ENCODE peak calls at places on chromosome 15, in four cellular contexts. V is ovary, I is brain microvascular endothelial cell, S is PC-3. R is an unnamed sample.

GRCh38 chr15:45710657-45711056 is 75.8 kb downstream of the SQOR start:
- DNase-seq in V (no peak), S (no peak), I (no peak), R (no peak)

GRCh38 chr15:74167891-74168331 is 5.6 kb upstream of the ISLR start:
- DNase-seq in S (no peak), V (no peak), I (no peak), R (peak; percentile 19)

GRCh38 chr15:85407421-85408269 is 27.2 kb downstream of the AKAP13 start:
- DNase-seq in I (peak; percentile 84), S (peak; percentile 79), V (no peak), R (no peak)

GRCh38 chr15:53576841-53577240 is 182.6 kb downstream of the WDR72 start:
- DNase-seq in I (no peak), V (no peak), S (no peak), R (no peak)

GRCh38 chr15:58588096-58588495 is 156.3 kb downstream of the LIPC start:
- DNase-seq in V (no peak), S (no peak), I (no peak), R (no peak)

GRCh38 chr15:31361764-31362120 is 35.1 kb downstream of the KLF13 start:
- DNase-seq in V (no peak), I (no peak), S (no peak), R (peak; percentile 73)

GRCh38 chr15:95162069-95162468 is 930.7 kb downstream of the MCTP2 start:
- DNase-seq in S (no peak), V (no peak), I (peak; percentile 14), R (no peak)

GRCh38 chr15:78915341-78916087 is 29.3 kb downstream of the CTSH start:
- DNase-seq in I (no peak), V (no peak), S (no peak), R (peak; percentile 9)

GRCh38 chr15:38564557-38565286 is at the start of gene RASGRP1:
- DNase-seq in V (no peak), I (peak; percentile 21), S (peak; percentile 35), R (peak; percentile 91)

GRCh38 chr15:37372064-37372463 is 271.7 kb upstream of the MEIS2 start:
- DNase-seq in V (no peak), S (no peak), I (no peak), R (no peak)

GRCh38 chr15:75227663-75228280 is 26.1 kb downstream of the C15orf39 start:
- DNase-seq in I (no peak), V (no peak), S (no peak), R (peak; percentile 56)

GRCh38 chr15:43776718-43777292 is at the start of gene ELL3:
- DNase-seq in I (peak; percentile 47), S (peak; percentile 83), V (peak; percentile 75), R (peak; percentile 88)

GRCh38 chr15:40776537-40777141 is 6.9 kb downstream of the C15orf62 start:
- DNase-seq in V (no peak), I (no peak), S (peak; percentile 93), R (no peak)

GRCh38 chr15:80870893-80871292 is 91.7 kb downstream of the CEMIP start:
- DNase-seq in V (no peak), S (no peak), I (no peak), R (no peak)

GRCh38 chr15:80871801-80872327 is 92.7 kb downstream of the CEMIP start:
- DNase-seq in I (no peak), V (no peak), S (no peak), R (no peak)

GRCh38 chr15:80866936-80867335 is 87.8 kb downstream of the CEMIP start:
- DNase-seq in I (no peak), S (no peak), V (no peak), R (peak; percentile 72)

GRCh38 chr15:80873568-80873967 is 94.4 kb downstream of the CEMIP start:
- DNase-seq in I (no peak), S (no peak), V (no peak), R (no peak)

GRCh38 chr15:80870366-80870765 is 91.2 kb downstream of the CEMIP start:
- DNase-seq in I (no peak), S (no peak), V (no peak), R (no peak)
- H3K36me3 ChIP-seq in I (no peaks in the 10 kb centered on the region), S (no peaks in the 10 kb centered on the region), V (no peaks in the 10 kb centered on the region), R (no peaks in the 10 kb centered on the region)

GRCh38 chr15:89352476-89352875 is 17.9 kb upstream of the POLG start:
- DNase-seq in V (no peak), S (no peak), I (no peak), R (no peak)
- H3K27me3 ChIP-seq in V (no peaks in the 10 kb centered on the region), S (peaks cover 21% of the 10 kb centered on the region), I (peaks cover 13% of the 10 kb centered on the region), R (peaks cover 20% of the 10 kb centered on the region)

GRCh38 chr15:93088200-93088980 is 621 bp downstream of the RGMA start:
- DNase-seq in V (peak; percentile 40), I (no peak), S (no peak), R (peak; percentile 92)

GRCh38 chr15:93089855-93090305 is 869 bp upstream of the RGMA start:
- DNase-seq in I (no peak), V (no peak), S (no peak), R (no peak)

GRCh38 chr15:93086791-93087190 is 2.2 kb downstream of the RGMA start:
- DNase-seq in I (no peak), S (no peak), V (no peak), R (no peak)

GRCh38 chr15:93088981-93089854 is at the start of gene RGMA:
- DNase-seq in S (no peak), V (peak; percentile 48), I (no peak), R (peak; percentile 97)

DNA sequence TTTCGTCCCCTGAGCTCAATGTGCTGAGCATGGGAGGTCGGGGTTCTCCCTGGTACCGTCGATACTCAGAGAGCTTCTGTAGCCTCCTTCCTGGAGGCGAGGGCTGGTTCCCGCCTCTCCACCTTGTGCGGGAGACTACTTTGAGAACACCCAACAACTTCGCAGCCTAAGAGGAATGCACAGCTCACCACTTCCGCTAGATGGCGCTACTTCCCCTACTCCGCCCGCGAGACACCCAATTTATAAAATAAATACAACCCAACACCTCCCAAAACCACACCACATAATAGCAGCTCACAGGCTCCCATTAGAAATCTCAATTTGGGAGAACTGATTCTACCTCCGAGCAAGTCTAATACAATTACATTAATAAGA is 1.2 kb downstream of the RGMA start:
- DNase-seq in V (peak; percentile 87), S (peak; percentile 62), I (peak; percentile 43), R (peak; percentile 86)
- H3K4me3 ChIP-seq in V (peak overlapping the region; percentile 68), S (peak overlapping the region; percentile 32), I (no peak overlapping the region), R (peak overlapping the region; percentile 57)

GRCh38 chr15:90912770-90913075 is 9.6 kb downstream of the MAN2A2 start:
- DNase-seq in S (no peak), V (no peak), I (no peak), R (no peak)

GRCh38 chr15:90911906-90912769 is 9.0 kb downstream of the MAN2A2 start:
- DNase-seq in V (no peak), S (no peak), I (no peak), R (no peak)

GRCh38 chr15:90909976-90910375 is 6.9 kb downstream of the MAN2A2 start:
- DNase-seq in V (no peak), S (no peak), I (no peak), R (no peak)

GRCh38 chr15:90910441-90911301 is 7.6 kb downstream of the MAN2A2 start:
- DNase-seq in V (no peak), I (no peak), S (no peak), R (no peak)

DNA sequence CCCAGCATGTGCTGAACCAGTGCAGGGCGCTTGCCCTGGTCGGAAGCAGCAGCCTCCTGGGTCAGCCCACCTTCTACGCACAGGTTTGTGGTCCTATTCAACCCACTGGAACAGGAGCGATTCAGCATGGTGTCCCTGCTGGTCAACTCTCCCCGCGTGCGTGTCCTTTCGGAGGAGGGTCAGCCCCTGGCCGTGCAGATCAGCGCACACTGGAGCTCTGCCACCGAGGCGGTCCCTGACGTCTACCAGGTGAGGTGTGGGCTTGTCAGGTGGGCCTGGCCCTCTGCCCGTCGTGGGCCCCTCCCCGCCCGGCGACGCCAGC is 8.2 kb downstream of the MAN2A2 start:
- DNase-seq in S (no peak), I (no peak), V (no peak), R (no peak)
- H3K36me3 ChIP-seq in S (peaks cover 7% of the 10 kb centered on the region), I (peaks cover 29% of the 10 kb centered on the region), V (no peaks in the 10 kb centered on the region), R (peaks cover 3% of the 10 kb centered on the region)

DNA sequence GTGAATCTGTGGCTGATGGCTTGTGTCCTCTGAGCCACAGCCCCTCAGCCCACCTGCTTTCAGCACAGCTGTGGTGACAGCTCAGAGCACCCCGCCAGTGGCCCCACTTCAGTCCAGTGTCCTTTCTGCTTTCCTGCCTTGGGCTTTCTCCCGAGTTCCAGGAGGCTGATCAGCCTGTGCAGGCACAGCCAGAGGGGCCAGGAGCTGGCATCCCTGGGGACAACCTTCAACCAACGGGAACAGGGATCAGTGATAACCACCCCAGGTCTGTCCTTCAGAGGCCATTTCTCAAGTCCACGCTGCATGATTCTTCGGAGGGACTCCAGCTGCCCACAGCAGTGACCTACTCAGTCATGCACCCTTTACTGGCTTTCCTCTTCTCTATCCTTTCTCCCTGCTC is 166.6 kb downstream of the RAB11A start:
- DNase-seq in S (no peak), V (no peak), I (no peak), R (no peak)
- H3K27me3 ChIP-seq in S (peaks cover 39% of the 10 kb centered on the region), V (no peaks in the 10 kb centered on the region), I (peaks cover 31% of the 10 kb centered on the region), R (no peaks in the 10 kb centered on the region)